ENCODE peak calls at places on chromosomes 3 and 15, in ten cellular contexts. Z, G, B, W, K, S, F, C, O and P are unnamed samples.

GRCh38 chr3:136595862-136596697 is 156.1 kb downstream of the STAG1 start:
- DNase-seq in Z (no peak), G (no peak), B (no peak), W (no peak), K (no peak), S (no peak), F (no peak), C (no peak), O (no peak), P (no peak)

GRCh38 chr3:112101946-112102345 is 15.8 kb downstream of the C3orf52 start:
- DNase-seq in Z (peak; percentile 26), G (no peak), B (peak; percentile 72), W (no peak), K (peak; percentile 98), S (no peak), F (no peak), C (no peak), O (no peak), P (peak; percentile 88)

GRCh38 chr3:75192065-75192658 is 472.0 kb upstream of the FRG2C start:
- DNase-seq in Z (peak; percentile 44), G (no peak), B (peak; percentile 51), W (peak; percentile 23), K (peak; percentile 31), S (peak; percentile 66), F (peak; percentile 35), C (no peak), O (peak; percentile 60), P (peak; percentile 55)

GRCh38 chr3:184160456-184160855 is 5.3 kb downstream of the DVL3 start:
- DNase-seq in Z (no peak), G (no peak), B (peak; percentile 51), W (no peak), K (peak; percentile 41), S (no peak), F (no peak), C (no peak), O (no peak), P (peak; percentile 74)

GRCh38 chr3:167872032-167872431 is 136.5 kb downstream of the SERPINI1 start:
- DNase-seq in Z (no peak), G (no peak), B (no peak), W (no peak), K (no peak), S (no peak), F (no peak), C (no peak), O (no peak), P (no peak)

GRCh38 chr3:177551431-177551836 is 354.2 kb upstream of the TBL1XR1 start:
- DNase-seq in Z (no peak), G (no peak), B (no peak), W (no peak), K (no peak), S (peak; percentile 38), F (no peak), C (no peak), O (no peak), P (no peak)

GRCh38 chr3:72515915-72516314 is 332.3 kb downstream of the SHQ1 start:
- DNase-seq in Z (no peak), G (no peak), B (peak; percentile 11), W (no peak), K (no peak), S (no peak), F (no peak), C (no peak), O (no peak), P (peak; percentile 14)

GRCh38 chr15:40103124-40103858 is 5.4 kb downstream of the BMF start:
- DNase-seq in Z (no peak), G (no peak), B (peak; percentile 58), W (peak; percentile 91), K (peak; percentile 51), S (no peak), F (no peak), C (peak; percentile 87), O (peak; percentile 92), P (peak; percentile 88)

GRCh38 chr3:189340680-189341460 is 169.1 kb downstream of the TPRG1 start:
- DNase-seq in Z (no peak), G (no peak), B (peak; percentile 11), W (no peak), K (peak; percentile 26), S (no peak), F (peak; percentile 24), C (no peak), O (peak; percentile 46), P (no peak)

GRCh38 chr3:152398495-152398894 is 129.8 kb downstream of the MBNL1 start:
- DNase-seq in Z (no peak), G (no peak), B (no peak), W (no peak), K (no peak), S (no peak), F (no peak), C (no peak), O (no peak), P (no peak)

GRCh38 chr15:96448923-96449322 is 118.4 kb downstream of the NR2F2 start:
- DNase-seq in Z (no peak), G (no peak), B (no peak), W (no peak), K (no peak), S (no peak), F (no peak), C (no peak), O (no peak), P (no peak)

GRCh38 chr3:125594581-125595011 is 701 bp downstream of the OSBPL11 start:
- DNase-seq in Z (no peak), G (no peak), B (no peak), W (no peak), K (peak; percentile 36), S (peak; percentile 43), F (no peak), C (peak; percentile 39), O (no peak), P (peak; percentile 61)

GRCh38 chr3:146159037-146159436 is 1.9 kb downstream of the PLOD2 start:
- DNase-seq in Z (no peak), G (no peak), B (no peak), W (no peak), K (peak; percentile 48), S (no peak), F (no peak), C (no peak), O (no peak), P (peak; percentile 27)